ENCODE peak calls at places on chromosomes 1 and 21, in seven cellular contexts. S is WTC11, D is HCT116, J is A549, A is NB4, B is H1, Z is SK-N-SH. E is an unnamed sample.

GRCh38 chr1:206002833-206003532 is at the start of gene RAB7B:
- DNase-seq in B (peak), Z (no peak), A (no peak), J (no peak), D (no peak), S (no peak), E (no peak)

GRCh38 chr1:58573705-58574591 is 3.1 kb downstream of the TACSTD2 start:
- DNase-seq in Z (no peak), S (no peak), D (no peak), A (no peak), B (peak), J (no peak), E (peak)

GRCh38 chr1:201610806-201611205 is 71.9 kb downstream of the NAV1 start:
- DNase-seq in D (no peak), A (no peak), S (no peak), Z (no peak), B (no peak), J (no peak), E (no peak)

GRCh38 chr1:147579532-147580199 is 38.4 kb downstream of the BCL9 start:
- DNase-seq in D (no peak), B (no peak), J (peak), Z (no peak), A (no peak), S (no peak), E (no peak)

GRCh38 chr1:18326171-18326950 is 154.4 kb upstream of the KLHDC7A start:
- DNase-seq in Z (no peak), S (no peak), J (no peak), B (no peak), A (no peak), D (no peak), E (no peak)

GRCh38 chr1:210937846-210938245 is 196.1 kb downstream of the KCNH1 start:
- DNase-seq in D (no peak), J (no peak), A (no peak), Z (no peak), S (no peak), B (no peak), E (no peak)

GRCh38 chr1:77126309-77126708 is 92.9 kb downstream of the PIGK start:
- DNase-seq in A (peak), D (peak), J (peak), Z (peak), S (peak), B (no peak), E (peak)

GRCh38 chr21:32437729-32438128 is 25.2 kb downstream of the EVA1C start:
- DNase-seq in D (no peak), Z (no peak), A (no peak), J (no peak), S (no peak), B (no peak), E (peak)

GRCh38 chr1:31588751-31589515 is 12.6 kb downstream of the TINAGL1 start:
- DNase-seq in B (peak), D (no peak), J (no peak), A (no peak), S (peak), Z (no peak), E (peak)

GRCh38 chr1:7752512-7753417 is 18.3 kb upstream of the VAMP3 start:
- DNase-seq in A (peak), S (peak), B (peak), D (peak), J (peak), Z (peak), E (peak)

GRCh38 chr1:64117492-64117891 is 85.9 kb upstream of the UBE2U start:
- DNase-seq in B (no peak), S (no peak), A (no peak), J (no peak), Z (no peak), D (no peak), E (no peak)

GRCh38 chr1:164240081-164240480 is 318.9 kb upstream of the PBX1 start:
- DNase-seq in B (no peak), Z (no peak), A (no peak), J (peak), S (peak), D (no peak), E (no peak)

GRCh38 chr1:23449918-23450317 is 25.4 kb upstream of the TCEA3 start:
- DNase-seq in S (no peak), D (no peak), A (no peak), J (no peak), Z (no peak), B (no peak), E (no peak)

GRCh38 chr1:20739225-20739624 is 6.7 kb upstream of the SH2D5 start:
- DNase-seq in Z (no peak), B (no peak), D (no peak), J (peak), A (no peak), S (no peak), E (no peak)

GRCh38 chr1:96833376-96833775 is 111.8 kb downstream of the PTBP2 start:
- DNase-seq in S (no peak), D (no peak), J (no peak), Z (no peak), A (no peak), B (no peak), E (no peak)

GRCh38 chr1:2070800-2071530 is 20.8 kb downstream of the PRKCZ start:
- DNase-seq in A (no peak), Z (no peak), J (no peak), D (no peak), B (no peak), S (no peak), E (no peak)

GRCh38 chr1:21822349-21822748 is 10.3 kb downstream of the LDLRAD2 start:
- DNase-seq in B (peak), Z (peak), J (no peak), D (no peak), A (peak), S (peak), E (no peak)

GRCh38 chr1:97630968-97631367 is 289.9 kb downstream of the DPYD start:
- DNase-seq in A (no peak), Z (peak), D (no peak), B (no peak), S (no peak), J (no peak), E (peak)

GRCh38 chr1:196317535-196318522 is 290.4 kb downstream of the KCNT2 start:
- DNase-seq in D (peak), B (no peak), Z (no peak), A (peak), S (peak), J (peak), E (peak)

GRCh38 chr1:155052412-155053400 is 1.6 kb downstream of the ADAM15 start:
- DNase-seq in B (no peak), D (no peak), Z (peak), J (peak), A (peak), S (no peak), E (peak)

GRCh38 chr1:27628712-27629111 is 6.3 kb downstream of the FGR start:
- DNase-seq in B (no peak), A (peak), Z (peak), J (no peak), D (no peak), S (no peak), E (no peak)

GRCh38 chr1:45103534-45103933 is 91.5 kb downstream of the UROD start:
- DNase-seq in B (no peak), A (no peak), Z (no peak), J (no peak), D (no peak), S (no peak), E (no peak)

GRCh38 chr1:7422561-7422960 is 348.5 kb upstream of the VAMP3 start:
- DNase-seq in J (no peak), B (no peak), S (peak), A (no peak), D (no peak), Z (no peak), E (no peak)

GRCh38 chr1:80468356-80468755 is 1332.4 kb upstream of the ADGRL2 start:
- DNase-seq in S (no peak), B (no peak), J (no peak), A (no peak), Z (no peak), D (no peak), E (no peak)

GRCh38 chr1:26069941-26070807 is 2.7 kb upstream of the TRIM63 start:
- DNase-seq in S (no peak), D (no peak), J (no peak), A (peak), B (no peak), Z (no peak), E (no peak)

GRCh38 chr1:111510003-111510380 is 6.6 kb upstream of the ADORA3 start:
- DNase-seq in A (no peak), D (no peak), Z (no peak), J (no peak), B (no peak), S (no peak), E (peak)

GRCh38 chr1:66197785-66198184 is 336.2 kb upstream of the SGIP1 start:
- DNase-seq in B (no peak), J (no peak), D (no peak), A (no peak), S (no peak), Z (no peak), E (no peak)

GRCh38 chr1:205147191-205147590 is 25.4 kb upstream of the RBBP5 start:
- DNase-seq in Z (no peak), B (no peak), J (peak), A (no peak), D (no peak), S (no peak), E (no peak)

GRCh38 chr1:2415801-2416208 is 3.4 kb upstream of the PEX10 start:
- DNase-seq in J (no peak), A (no peak), D (no peak), B (no peak), Z (no peak), S (no peak), E (no peak)

GRCh38 chr21:38955495-38955894 is 149.8 kb downstream of the ETS2 start:
- DNase-seq in A (no peak), S (no peak), B (no peak), J (no peak), Z (no peak), D (no peak), E (no peak)

GRCh38 chr1:17603091-17603841 is 63.8 kb downstream of the ARHGEF10L start:
- DNase-seq in Z (peak), J (no peak), B (no peak), A (no peak), S (no peak), D (no peak), E (no peak)

GRCh38 chr1:24562625-24563024 is 6.7 kb downstream of the NCMAP start:
- DNase-seq in D (no peak), Z (no peak), J (peak), S (no peak), A (no peak), B (no peak), E (no peak)

GRCh38 chr1:35894183-35894582 is 11.2 kb downstream of the AGO1 start:
- DNase-seq in B (no peak), A (peak), Z (no peak), D (no peak), J (peak), S (no peak), E (no peak)

GRCh38 chr1:235014756-235015155 is 113.9 kb downstream of the TOMM20 start:
- DNase-seq in J (no peak), D (no peak), S (no peak), Z (no peak), A (no peak), B (no peak), E (no peak)

GRCh38 chr1:235017191-235017590 is 111.4 kb downstream of the TOMM20 start:
- DNase-seq in A (no peak), B (no peak), Z (no peak), S (no peak), D (no peak), J (no peak), E (no peak)

GRCh38 chr1:235017719-235018118 is 110.9 kb downstream of the TOMM20 start:
- DNase-seq in D (no peak), J (peak), S (no peak), Z (no peak), B (no peak), A (no peak), E (no peak)

GRCh38 chr1:235013512-235013911 is 115.1 kb downstream of the TOMM20 start:
- DNase-seq in Z (no peak), J (no peak), A (no peak), D (no peak), B (no peak), S (no peak), E (no peak)

DNA sequence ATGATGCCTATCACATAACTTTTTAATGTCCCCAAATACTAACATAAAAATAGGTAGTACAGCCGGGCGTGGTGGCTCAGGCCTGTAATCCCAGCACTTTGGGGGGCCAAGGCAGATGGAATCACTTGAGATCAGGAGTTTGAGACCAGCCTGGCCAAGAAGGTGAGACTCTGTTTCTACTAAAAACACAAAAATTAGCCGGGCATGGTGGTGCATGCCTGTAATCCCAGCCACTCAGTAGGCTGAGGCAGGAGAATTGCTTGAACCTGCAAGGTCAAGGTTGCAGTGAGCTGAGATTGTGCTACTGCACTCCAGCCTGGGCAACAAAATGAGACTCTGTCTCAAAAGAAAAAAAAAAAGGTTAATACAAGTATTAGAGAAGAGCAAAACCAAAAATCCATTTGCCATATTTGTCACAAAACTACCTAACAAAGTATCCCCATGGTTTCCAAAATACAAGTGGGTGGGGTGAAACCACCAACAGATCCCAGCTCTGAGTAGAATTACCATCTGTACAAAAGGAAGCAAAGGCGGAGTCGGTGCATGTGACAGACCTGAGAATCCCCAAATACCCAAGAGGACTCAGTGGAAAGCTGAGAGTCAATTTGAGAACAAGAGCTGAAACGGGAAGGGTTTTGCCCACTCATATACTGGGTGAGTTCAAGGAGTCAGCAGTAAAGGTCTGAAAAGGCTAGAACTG is 113.2 kb downstream of the TOMM20 start:
- DNase-seq in S (no peak), Z (no peak), D (no peak), J (no peak), B (no peak), A (no peak), E (no peak)
- TF ChIP-seq MAX in S (no peak), Z (no peak), D (no peak), J (no peak), B (no peak), A (no peak), E (no peak)

GRCh38 chr1:13588946-13589345 is 5.3 kb downstream of the PDPN start:
- DNase-seq in A (no peak), Z (no peak), B (no peak), D (no peak), J (no peak), S (no peak), E (no peak)
- TF ChIP-seq MAX in A (no peak), Z (no peak), B (no peak), D (no peak), J (no peak), S (no peak), E (no peak)

DNA sequence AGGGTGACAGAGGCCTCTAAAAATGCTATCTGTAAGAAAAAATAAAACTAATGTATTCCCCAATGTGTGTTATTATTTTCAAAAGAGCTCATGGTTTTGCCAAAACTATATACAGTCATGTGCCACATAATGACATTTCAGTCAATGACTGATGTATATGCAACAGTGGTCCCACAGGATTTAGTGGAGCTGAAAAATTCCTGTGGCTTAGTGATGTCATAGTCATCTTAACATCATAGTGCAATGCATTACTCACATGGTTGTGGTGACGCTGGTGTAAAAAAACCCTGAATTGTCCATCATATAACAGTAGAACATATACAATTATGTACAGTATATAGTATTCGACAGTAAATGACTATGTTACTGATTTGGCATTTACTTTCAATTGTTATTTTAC is 172.4 kb downstream of the CACNA1E start:
- DNase-seq in S (no peak), J (no peak), B (no peak), D (no peak), Z (no peak), A (no peak), E (no peak)
- TF ChIP-seq MAX in S (no peak), J (no peak), B (no peak), D (no peak), Z (no peak), A (no peak), E (no peak)

DNA sequence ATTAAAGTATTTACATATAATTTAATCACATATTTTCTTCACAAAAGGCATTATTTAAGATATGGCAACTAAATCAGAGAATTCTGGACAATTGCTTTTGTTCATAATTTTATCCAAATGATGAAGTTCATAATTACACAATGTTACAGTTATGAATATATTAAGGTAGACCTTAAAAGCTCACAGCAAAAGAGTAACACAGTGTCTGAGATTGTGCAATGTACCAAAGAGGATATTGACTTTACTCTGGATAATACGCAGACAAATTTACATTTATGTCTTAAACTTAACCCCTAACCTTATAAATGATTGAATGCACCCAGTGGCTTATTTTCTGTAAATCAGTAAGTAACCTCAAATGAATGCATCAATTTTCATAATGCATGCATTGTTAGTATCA is 216.2 kb upstream of the SAMSN1 start:
- DNase-seq in D (no peak), J (no peak), Z (no peak), S (no peak), A (no peak), B (no peak), E (no peak)
- TF ChIP-seq MAX in D (no peak), J (no peak), Z (no peak), S (no peak), A (no peak), B (no peak), E (no peak)

DNA sequence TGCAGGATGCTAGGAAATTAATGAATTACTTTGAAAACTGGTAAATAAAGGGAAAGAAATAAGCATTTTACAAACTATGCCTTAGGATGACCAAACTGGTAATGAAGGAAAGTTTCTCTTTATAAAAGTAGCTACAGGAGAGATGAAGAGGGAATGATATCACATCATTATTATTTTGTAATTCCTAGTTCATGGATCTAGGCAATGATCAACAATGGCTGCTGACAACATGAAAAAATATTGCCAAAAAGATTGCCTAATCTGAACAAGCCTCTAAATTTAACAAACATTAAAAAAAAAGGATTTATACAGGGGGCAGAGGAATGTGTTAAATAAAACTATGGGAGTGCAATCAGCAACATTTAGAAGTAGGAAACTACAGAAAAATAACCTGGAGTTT is 38.9 kb downstream of the NOS1AP start:
- DNase-seq in B (no peak), D (no peak), J (no peak), A (no peak), S (no peak), Z (no peak), E (no peak)
- TF ChIP-seq MAX in B (no peak), D (no peak), J (no peak), A (no peak), S (no peak), Z (no peak), E (no peak)

GRCh38 chr1:15287591-15287990 is 40.6 kb downstream of the FHAD1 start:
- DNase-seq in Z (no peak), B (no peak), A (no peak), S (no peak), D (no peak), J (no peak), E (no peak)
- TF ChIP-seq MAX in Z (no peak), B (no peak), A (no peak), S (no peak), D (no peak), J (no peak), E (no peak)

GRCh38 chr1:180785887-180786286 is 126.8 kb upstream of the KIAA1614 start:
- DNase-seq in Z (no peak), A (no peak), D (no peak), S (no peak), B (no peak), J (no peak), E (no peak)

GRCh38 chr1:180781718-180782117 is 131.0 kb upstream of the KIAA1614 start:
- DNase-seq in S (no peak), B (no peak), Z (no peak), D (no peak), A (no peak), J (no peak), E (no peak)

GRCh38 chr1:180786633-180787032 is 126.1 kb upstream of the KIAA1614 start:
- DNase-seq in S (no peak), B (no peak), A (peak), J (no peak), D (no peak), Z (no peak), E (no peak)

GRCh38 chr1:180787628-180788307 is 124.9 kb upstream of the KIAA1614 start:
- DNase-seq in J (no peak), S (no peak), A (no peak), D (no peak), Z (no peak), B (no peak), E (no peak)

GRCh38 chr1:180785306-180785705 is 127.4 kb upstream of the KIAA1614 start:
- DNase-seq in A (no peak), B (no peak), Z (no peak), S (no peak), D (no peak), J (no peak), E (no peak)
- TF ChIP-seq MAX in A (no peak), B (no peak), Z (no peak), S (no peak), D (no peak), J (no peak), E (no peak)